ENCODE peak calls at places on chromosomes 7 and 10, in nine cellular contexts. I is left ventricle myocardium inferior; U is naive thymus-derived CD4-positive, alpha-beta T cell; K is fibroblast of lung; W is sigmoid colon; L is heart right ventricle; D is RWPE2; E is tibial nerve; Q is prostate gland. S is an unnamed sample.

GRCh38 chr10:125001313-125002043 is 59.6 kb downstream of the ZRANB1 start:
- DNase-seq in I (peak; percentile 14), U (no peak), K (no peak), W (peak; percentile 66), L (no peak), D (no peak), E (no peak), Q (no peak), S (peak; percentile 44)

GRCh38 chr10:59901481-59901880 is 4.9 kb downstream of the CCDC6 start:
- DNase-seq in I (no peak), U (no peak), K (peak; percentile 22), W (no peak), L (no peak), D (no peak), E (no peak), Q (no peak), S (no peak)

GRCh38 chr7:26626687-26627086 is 237.7 kb downstream of the SKAP2 start:
- DNase-seq in I (no peak), U (no peak), K (no peak), W (no peak), L (no peak), D (no peak), E (no peak), Q (no peak), S (no peak)

GRCh38 chr7:81503321-81503720 is 266.5 kb downstream of the HGF start:
- DNase-seq in I (no peak), U (no peak), K (no peak), W (no peak), L (no peak), D (no peak), E (no peak), Q (no peak), S (no peak)

GRCh38 chr10:21521910-21522533 is 3.5 kb downstream of the SKIDA1 start:
- DNase-seq in I (no peak), U (no peak), K (peak; percentile 20), W (no peak), L (no peak), D (no peak), E (no peak), Q (no peak), S (no peak)

GRCh38 chr10:49036638-49037037 is 78.7 kb downstream of the VSTM4 start:
- DNase-seq in I (no peak), U (no peak), K (no peak), W (no peak), L (no peak), D (no peak), E (no peak), Q (no peak), S (no peak)

GRCh38 chr7:30136339-30136738 is 1.6 kb downstream of the MTURN start:
- DNase-seq in I (no peak), U (no peak), K (no peak), W (no peak), L (no peak), D (no peak), E (no peak), Q (no peak), S (no peak)

GRCh38 chr7:82605247-82605864 is 161.8 kb upstream of the CACNA2D1 start:
- DNase-seq in I (no peak), U (no peak), K (peak; percentile 20), W (no peak), L (no peak), D (no peak), E (peak; percentile 32), Q (no peak), S (no peak)

GRCh38 chr10:78566216-78567135 is 502.3 kb upstream of the ZMIZ1 start:
- DNase-seq in I (no peak), U (no peak), K (no peak), W (peak; percentile 60), L (no peak), D (no peak), E (no peak), Q (no peak), S (no peak)

GRCh38 chr10:31134303-31134928 is 102.8 kb upstream of the ZNF438 start:
- DNase-seq in I (no peak), U (no peak), K (peak; percentile 92), W (no peak), L (peak; percentile 72), D (no peak), E (no peak), Q (no peak), S (no peak)

GRCh38 chr10:31829776-31830175 is 98.9 kb downstream of the ARHGAP12 start:
- DNase-seq in I (no peak), U (no peak), K (no peak), W (no peak), L (no peak), D (no peak), E (no peak), Q (no peak), S (no peak)

GRCh38 chr10:114044251-114045070 is 795 bp downstream of the ADRB1 start:
- DNase-seq in I (peak; percentile 45), U (no peak), K (no peak), W (no peak), L (peak; percentile 47), D (peak; percentile 54), E (no peak), Q (no peak), S (peak; percentile 62)

GRCh38 chr10:86163522-86164215 is 202.9 kb downstream of the GRID1 start:
- DNase-seq in I (no peak), U (no peak), K (no peak), W (peak; percentile 44), L (no peak), D (no peak), E (no peak), Q (no peak), S (no peak)

GRCh38 chr10:123194056-123194455 is 39.9 kb downstream of the BUB3 start:
- DNase-seq in I (no peak), U (no peak), K (no peak), W (no peak), L (no peak), D (no peak), E (no peak), Q (no peak), S (no peak)

GRCh38 chr7:145812218-145812617 is 304.4 kb upstream of the CNTNAP2 start:
- DNase-seq in I (no peak), U (no peak), K (no peak), W (no peak), L (no peak), D (no peak), E (no peak), Q (no peak), S (no peak)

GRCh38 chr10:9634466-9634865 is 1383.2 kb upstream of the CELF2 start:
- DNase-seq in I (no peak), U (no peak), K (peak; percentile 87), W (no peak), L (no peak), D (no peak), E (no peak), Q (no peak), S (no peak)

GRCh38 chr10:3886666-3887251 is 101.8 kb upstream of the KLF6 start:
- DNase-seq in I (no peak), U (no peak), K (peak; percentile 98), W (peak; percentile 89), L (no peak), D (no peak), E (peak; percentile 49), Q (no peak), S (peak; percentile 38)

GRCh38 chr7:139365336-139365735 is 5.6 kb downstream of the LUC7L2 start:
- DNase-seq in I (no peak), U (no peak), K (no peak), W (no peak), L (no peak), D (no peak), E (no peak), Q (no peak), S (no peak)

GRCh38 chr7:43077285-43077684 is 35.2 kb upstream of the HECW1 start:
- DNase-seq in I (no peak), U (no peak), K (no peak), W (no peak), L (no peak), D (no peak), E (no peak), Q (no peak), S (no peak)

GRCh38 chr7:16708980-16709379 is 44.6 kb upstream of the TSPAN13 start:
- DNase-seq in I (no peak), U (no peak), K (peak; percentile 99), W (no peak), L (no peak), D (no peak), E (no peak), Q (no peak), S (no peak)

GRCh38 chr7:103307487-103308231 is 10.4 kb downstream of the PMPCB start:
- DNase-seq in I (no peak), U (no peak), K (no peak), W (no peak), L (no peak), D (no peak), E (no peak), Q (no peak), S (no peak)
- H3K4me3 ChIP-seq in I (no peak overlapping the region), U (no peak overlapping the region), K (no peak overlapping the region), W (no peak overlapping the region), L (no peak overlapping the region), D (no peak overlapping the region), E (no peak overlapping the region), Q (no peak overlapping the region), S (no peak overlapping the region)

DNA sequence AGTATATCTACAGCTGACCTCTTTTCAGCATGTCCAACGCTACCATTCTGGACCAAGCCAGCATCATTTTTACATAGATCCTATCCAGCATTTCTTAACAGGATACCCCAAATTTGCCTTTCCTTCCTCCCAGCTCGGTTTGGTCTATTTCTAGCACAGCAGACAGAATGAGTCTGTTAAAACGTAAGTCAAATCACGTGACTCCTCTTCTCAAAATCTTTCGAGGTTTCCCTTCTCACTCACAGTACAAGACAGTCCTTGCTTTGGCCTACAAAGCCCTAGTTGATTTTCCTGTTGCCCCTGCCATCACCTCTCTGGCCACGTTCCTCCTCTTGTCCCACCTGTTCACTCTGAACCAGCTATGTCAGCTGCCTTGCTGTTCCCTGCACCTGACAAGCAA is 711.7 kb downstream of the SORCS3 start:
- DNase-seq in I (no peak), U (no peak), K (no peak), W (no peak), L (no peak), D (no peak), E (no peak), Q (no peak), S (no peak)
- H3K4me1 ChIP-seq in I (no peaks in the 10 kb centered on the region), U (no peaks in the 10 kb centered on the region), K (no peaks in the 10 kb centered on the region), W (no peaks in the 10 kb centered on the region), L (no peaks in the 10 kb centered on the region), D (no peaks in the 10 kb centered on the region), E (no peaks in the 10 kb centered on the region), Q (no peaks in the 10 kb centered on the region), S (no peaks in the 10 kb centered on the region)

GRCh38 chr7:70829221-70830059 is 302.5 kb upstream of the GALNT17 start:
- DNase-seq in I (peak; percentile 63), U (peak; percentile 49), K (peak; percentile 36), W (peak; percentile 73), L (peak; percentile 63), D (no peak), E (peak; percentile 70), Q (peak; percentile 56), S (peak; percentile 46)
- H3K4me3 ChIP-seq in I (peak overlapping the region; percentile 27), U (peak overlapping the region; percentile 31), K (peak overlapping the region; percentile 19), W (peak overlapping the region; percentile 20), L (no peak overlapping the region), D (no peak overlapping the region), E (peak overlapping the region; percentile 2), Q (no peak overlapping the region), S (peak overlapping the region; percentile 7)

DNA sequence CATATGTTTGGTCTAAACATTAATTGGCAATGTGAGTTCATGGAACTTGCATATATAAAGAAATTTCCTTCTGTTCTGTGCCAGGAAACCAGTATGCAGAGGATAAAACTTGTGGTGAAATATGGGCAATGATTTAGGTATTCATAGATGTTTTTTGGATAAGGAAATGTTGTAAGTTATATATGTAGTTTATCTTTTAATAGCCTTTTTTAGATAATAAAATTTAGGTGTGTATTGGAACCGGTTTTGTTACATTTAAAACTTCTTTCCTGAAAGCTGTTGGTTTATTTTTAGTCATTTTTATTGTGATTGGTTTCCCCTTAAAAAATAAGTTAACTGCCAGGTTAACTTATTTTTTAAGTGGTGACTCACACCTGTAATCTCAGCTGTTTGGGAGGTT is 22.1 kb downstream of the TAX1BP1 start:
- DNase-seq in I (no peak), U (no peak), K (no peak), W (no peak), L (no peak), D (no peak), E (no peak), Q (no peak), S (no peak)
- H3K4me1 ChIP-seq in I (peaks cover 22% of the 10 kb centered on the region), U (no peaks in the 10 kb centered on the region), K (no peaks in the 10 kb centered on the region), W (no peaks in the 10 kb centered on the region), L (peaks cover 11% of the 10 kb centered on the region), D (peaks cover 10% of the 10 kb centered on the region), E (no peaks in the 10 kb centered on the region), Q (no peaks in the 10 kb centered on the region), S (peaks cover 12% of the 10 kb centered on the region)